ENCODE peak calls at places on chromosomes 7 and 10, in ten cellular contexts. B, Y, Z, V, I, O, U, K, H and J are unnamed samples.

GRCh38 chr7:130394421-130395188 is 14.3 kb downstream of the CPA1 start:
- DNase-seq in Z (no peak), B (no peak), K (no peak), I (no peak), Y (no peak), H (peak), U (no peak), O (no peak), V (no peak), J (no peak)

GRCh38 chr7:116380030-116380429 is 119.5 kb upstream of the CAV2 start:
- DNase-seq in Y (peak), H (no peak), K (no peak), U (no peak), O (no peak), I (no peak), B (peak), Z (no peak), V (no peak), J (no peak)

GRCh38 chr7:72925546-72926120 is 738 bp downstream of the POM121 start:
- DNase-seq in B (peak), U (no peak), O (peak), K (no peak), I (no peak), Z (no peak), H (peak), V (no peak), Y (no peak), J (no peak)

GRCh38 chr10:101545898-101546297 is 42.2 kb downstream of the POLL start:
- DNase-seq in O (peak), I (no peak), V (no peak), H (no peak), Z (no peak), Y (no peak), U (no peak), K (no peak), B (no peak), J (no peak)

GRCh38 chr10:55519264-55519663 is 718.2 kb upstream of the PCDH15 start:
- DNase-seq in V (no peak), B (no peak), O (no peak), Y (no peak), H (no peak), K (no peak), I (no peak), U (no peak), Z (no peak), J (no peak)

GRCh38 chr10:122510326-122510725 is 49.0 kb downstream of the HTRA1 start:
- DNase-seq in K (no peak), B (peak), U (no peak), I (no peak), O (no peak), V (no peak), Z (no peak), Y (no peak), H (no peak), J (no peak)

GRCh38 chr10:7260412-7260900 is 150.4 kb downstream of the SFMBT2 start:
- DNase-seq in H (peak), U (peak), Z (peak), B (peak), Y (peak), I (no peak), V (no peak), K (peak), O (peak), J (no peak)

GRCh38 chr7:102917436-102918353 is 4.9 kb downstream of the LRRC17 start:
- DNase-seq in U (no peak), O (peak), Y (no peak), V (no peak), B (no peak), H (peak), Z (no peak), K (no peak), I (no peak), J (no peak)

GRCh38 chr10:64115913-64116643 is 594.9 kb downstream of the REEP3 start:
- DNase-seq in I (no peak), H (peak), Z (peak), U (no peak), K (no peak), O (peak), B (no peak), Y (no peak), V (no peak), J (no peak)

GRCh38 chr7:130699686-130700085 is 13.3 kb upstream of the TSGA13 start:
- DNase-seq in B (no peak), Z (no peak), V (no peak), Y (no peak), U (no peak), O (no peak), K (no peak), H (peak), I (no peak), J (no peak)

GRCh38 chr10:129501652-129502436 is 34.8 kb downstream of the MGMT start:
- DNase-seq in I (no peak), K (no peak), V (no peak), H (no peak), B (no peak), O (no peak), Z (no peak), Y (no peak), U (no peak), J (no peak)

GRCh38 chr7:122212754-122213153 is 68.7 kb upstream of the AASS start:
- DNase-seq in H (no peak), Y (no peak), I (no peak), O (no peak), Z (no peak), K (no peak), B (no peak), V (no peak), U (no peak), J (no peak)

GRCh38 chr10:11605807-11606408 is 5.5 kb downstream of the USP6NL start:
- DNase-seq in Y (no peak), V (no peak), U (no peak), I (no peak), H (no peak), Z (no peak), K (no peak), O (no peak), B (no peak), J (no peak)
- H3K4me3 ChIP-seq in Y (no peak), V (no peak), U (no peak), I (no peak), H (no peak), Z (no peak), K (no peak), O (no peak), B (no peak), J (no peak)

GRCh38 chr10:49222170-49222569 is 34.0 kb upstream of the TMEM273 start:
- DNase-seq in U (no peak), V (no peak), H (peak), O (no peak), I (no peak), B (no peak), Y (no peak), K (no peak), Z (no peak), J (no peak)
- TF ChIP-seq CTCF in U (no peak), V (no peak), H (no peak), O (no peak), I (no peak), B (no peak), Y (no peak), K (no peak), Z (no peak), J (no peak)

GRCh38 chr7:6500691-6501090 is 50.6 kb downstream of the GRID2IP start:
- DNase-seq in B (no peak), H (no peak), U (no peak), O (no peak), Z (no peak), K (no peak), I (no peak), V (no peak), Y (no peak), J (no peak)

GRCh38 chr7:6497994-6498393 is 50.2 kb upstream of the DAGLB start:
- DNase-seq in K (no peak), I (no peak), H (no peak), O (no peak), V (no peak), B (no peak), Y (no peak), Z (no peak), U (no peak), J (no peak)

GRCh38 chr7:6501586-6502564 is 49.4 kb downstream of the GRID2IP start:
- DNase-seq in H (no peak), I (no peak), U (no peak), O (no peak), Y (no peak), B (no peak), Z (no peak), K (no peak), V (no peak), J (no peak)

GRCh38 chr7:6505685-6506559 is 45.3 kb downstream of the GRID2IP start:
- DNase-seq in I (no peak), B (no peak), Z (no peak), O (no peak), Y (no peak), K (no peak), H (no peak), U (no peak), V (no peak), J (no peak)

DNA sequence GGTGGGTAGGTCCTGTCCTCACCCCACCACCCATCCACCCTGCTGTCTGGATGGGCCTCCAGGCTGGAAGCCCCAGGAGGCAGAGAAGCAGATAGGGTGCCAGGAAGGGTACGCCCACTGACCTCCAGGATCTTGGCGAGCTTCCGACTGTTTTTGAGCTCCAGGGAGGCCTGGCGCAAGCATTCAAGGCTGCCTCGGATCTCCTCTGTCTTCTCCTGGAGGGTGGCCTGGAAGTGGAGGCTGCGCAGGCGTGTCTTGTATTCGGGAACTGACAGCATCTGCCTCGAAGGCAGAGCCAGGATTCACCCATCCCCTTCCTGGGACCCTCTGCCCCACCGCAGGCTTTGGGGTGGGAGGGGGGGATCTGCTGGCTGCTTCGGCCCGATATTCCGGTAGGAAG is 48.4 kb downstream of the GRID2IP start:
- DNase-seq in H (no peak), I (no peak), O (no peak), Z (no peak), K (no peak), B (no peak), Y (no peak), U (no peak), V (no peak), J (no peak)
- H3K4me3 ChIP-seq in H (no peak), I (peak), O (peak), Z (peak), K (peak), B (no peak), Y (no peak), U (no peak), V (peak), J (peak)

GRCh38 chr10:113441220-113441619 is 111.6 kb upstream of the HABP2 start:
- DNase-seq in K (no peak), Z (no peak), B (no peak), U (no peak), V (no peak), O (no peak), H (no peak), Y (no peak), I (no peak), J (no peak)
- TF ChIP-seq CTCF in K (peak), Z (no peak), B (no peak), U (no peak), V (peak), O (no peak), H (no peak), Y (no peak), I (no peak), J (no peak)

DNA sequence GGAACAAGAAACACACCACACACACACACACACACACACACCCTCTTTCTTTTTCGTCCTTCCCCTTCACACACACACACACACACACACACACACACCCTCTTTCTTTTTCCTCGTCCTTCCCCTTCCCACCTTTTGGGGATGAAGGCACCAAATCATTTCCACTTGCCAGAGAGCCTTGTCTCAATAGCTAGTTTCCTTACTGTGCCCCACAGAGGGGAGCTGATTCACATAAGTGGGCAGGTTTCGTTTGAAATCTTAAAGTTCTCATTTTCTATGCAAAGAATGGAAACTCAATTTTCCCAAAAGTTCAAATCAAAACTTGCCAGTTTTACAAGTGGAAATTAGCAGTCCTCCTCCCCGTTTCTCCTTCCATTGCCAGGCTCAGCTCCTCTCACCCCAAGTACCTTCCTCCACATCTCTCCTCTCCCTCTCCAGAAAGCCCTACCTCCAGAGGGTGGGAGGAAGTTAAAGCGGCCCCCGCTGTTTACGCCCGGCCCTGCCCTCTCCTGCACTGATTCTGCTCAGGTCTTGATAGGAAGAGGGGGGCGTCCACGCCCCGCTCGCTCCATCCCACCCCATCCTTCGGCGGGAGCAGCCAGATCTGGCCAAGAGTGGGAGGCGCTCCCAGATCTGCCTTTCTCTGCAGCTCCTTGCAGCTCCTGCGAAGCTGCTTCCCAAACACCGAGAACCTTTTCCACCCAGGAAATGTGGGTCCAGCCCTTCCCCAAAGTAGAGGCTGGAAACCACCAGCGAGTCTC is 1.3 kb downstream of the CTTNBP2 start:
- DNase-seq in B (peak), U (no peak), O (peak), Y (no peak), Z (no peak), I (no peak), H (no peak), K (peak), V (peak), J (no peak)
- H3K4me3 ChIP-seq in B (peak), U (peak), O (peak), Y (peak), Z (peak), I (peak), H (no peak), K (peak), V (peak), J (peak)